ENCODE peak calls at places on chromosomes 7 and 10, in five cellular contexts. One of them, this sample, is unnamed.

GRCh38 chr10:124130198-124130597 is 36.8 kb upstream of the CHST15 start:
- DNase-seq in uterus: no peak
- DNase-seq in heart right ventricle: no peak
- DNase-seq in HCT116: no peak
- DNase-seq in SK-N-SH: no peak
- DNase-seq in this sample: no peak

GRCh38 chr7:157481389-157481788 is 144.6 kb downstream of the DNAJB6 start:
- DNase-seq in SK-N-SH: no peak
- DNase-seq in HCT116: no peak
- DNase-seq in uterus: no peak
- DNase-seq in heart right ventricle: no peak
- DNase-seq in this sample: no peak

GRCh38 chr7:108002726-108003590 is at the start of gene LAMB1:
- DNase-seq in SK-N-SH: peak
- DNase-seq in HCT116: no peak
- DNase-seq in heart right ventricle: peak
- DNase-seq in uterus: peak
- DNase-seq in this sample: peak

GRCh38 chr10:72663971-72664370 is 28.0 kb upstream of the MCU start:
- DNase-seq in heart right ventricle: no peak
- DNase-seq in uterus: no peak
- DNase-seq in HCT116: no peak
- DNase-seq in SK-N-SH: no peak
- DNase-seq in this sample: no peak

GRCh38 chr7:21960922-21961321 is 15.2 kb upstream of the CDCA7L start:
- DNase-seq in heart right ventricle: no peak
- DNase-seq in SK-N-SH: no peak
- DNase-seq in uterus: no peak
- DNase-seq in HCT116: no peak
- DNase-seq in this sample: no peak

GRCh38 chr7:27154901-27155815 is 1.3 kb downstream of the HOXA7 start:
- DNase-seq in uterus: peak
- DNase-seq in heart right ventricle: no peak
- DNase-seq in HCT116: no peak
- DNase-seq in SK-N-SH: no peak
- DNase-seq in this sample: no peak

GRCh38 chr7:128045766-128046165 is 14.5 kb upstream of the LRRC4 start:
- DNase-seq in SK-N-SH: no peak
- DNase-seq in heart right ventricle: no peak
- DNase-seq in uterus: no peak
- DNase-seq in HCT116: no peak
- DNase-seq in this sample: no peak

GRCh38 chr10:55266797-55267196 is 465.8 kb upstream of the PCDH15 start:
- DNase-seq in SK-N-SH: no peak
- DNase-seq in HCT116: no peak
- DNase-seq in uterus: no peak
- DNase-seq in heart right ventricle: no peak
- DNase-seq in this sample: no peak

GRCh38 chr10:72171175-72171630 is 44.6 kb upstream of the ANAPC16 start:
- DNase-seq in SK-N-SH: no peak
- DNase-seq in heart right ventricle: no peak
- DNase-seq in HCT116: peak
- DNase-seq in uterus: no peak
- DNase-seq in this sample: peak

GRCh38 chr7:17408245-17408903 is 109.9 kb downstream of the AHR start:
- DNase-seq in heart right ventricle: peak
- DNase-seq in HCT116: peak
- DNase-seq in SK-N-SH: no peak
- DNase-seq in uterus: no peak
- DNase-seq in this sample: peak

GRCh38 chr7:83984076-83984475 is 210.5 kb downstream of the SEMA3A start:
- DNase-seq in heart right ventricle: no peak
- DNase-seq in uterus: no peak
- DNase-seq in SK-N-SH: no peak
- DNase-seq in HCT116: no peak
- DNase-seq in this sample: no peak

GRCh38 chr7:105389090-105389650 is 449 bp upstream of the SRPK2 start:
- DNase-seq in SK-N-SH: no peak
- DNase-seq in heart right ventricle: peak
- DNase-seq in uterus: peak
- DNase-seq in HCT116: peak
- DNase-seq in this sample: peak

GRCh38 chr10:77445562-77445961 is 192.0 kb downstream of the KCNMA1 start:
- DNase-seq in uterus: no peak
- DNase-seq in HCT116: no peak
- DNase-seq in heart right ventricle: no peak
- DNase-seq in SK-N-SH: no peak
- DNase-seq in this sample: no peak

GRCh38 chr7:148847815-148848726 is 36.0 kb downstream of the EZH2 start:
- DNase-seq in heart right ventricle: no peak
- DNase-seq in SK-N-SH: peak
- DNase-seq in HCT116: no peak
- DNase-seq in uterus: no peak
- DNase-seq in this sample: no peak

GRCh38 chr7:106126170-106126938 is 14.2 kb upstream of the SYPL1 start:
- DNase-seq in SK-N-SH: no peak
- DNase-seq in heart right ventricle: peak
- DNase-seq in uterus: no peak
- DNase-seq in HCT116: no peak
- DNase-seq in this sample: peak

GRCh38 chr7:93949468-93949867 is 27.9 kb downstream of the GNG11 start:
- DNase-seq in uterus: no peak
- DNase-seq in SK-N-SH: peak
- DNase-seq in heart right ventricle: no peak
- DNase-seq in HCT116: no peak
- DNase-seq in this sample: peak

GRCh38 chr7:18895456-18895855 is 222.0 kb downstream of the TWIST1 start:
- DNase-seq in heart right ventricle: no peak
- DNase-seq in uterus: no peak
- DNase-seq in SK-N-SH: no peak
- DNase-seq in HCT116: peak
- DNase-seq in this sample: no peak

GRCh38 chr10:132592790-132593788 is 55.5 kb downstream of the INPP5A start:
- DNase-seq in uterus: no peak
- DNase-seq in SK-N-SH: no peak
- DNase-seq in heart right ventricle: no peak
- DNase-seq in HCT116: no peak
- DNase-seq in this sample: no peak

GRCh38 chr10:84205049-84205852 is 10.9 kb downstream of the CDHR1 start:
- DNase-seq in uterus: no peak
- DNase-seq in heart right ventricle: peak
- DNase-seq in SK-N-SH: peak
- DNase-seq in HCT116: peak
- DNase-seq in this sample: no peak

GRCh38 chr10:132890301-132890700 is 52.1 kb downstream of the CFAP46 start:
- DNase-seq in HCT116: no peak
- DNase-seq in uterus: peak
- DNase-seq in SK-N-SH: no peak
- DNase-seq in heart right ventricle: no peak
- DNase-seq in this sample: no peak

GRCh38 chr7:2802504-2803341 is 41.4 kb downstream of the GNA12 start:
- DNase-seq in uterus: no peak
- DNase-seq in HCT116: no peak
- DNase-seq in SK-N-SH: no peak
- DNase-seq in heart right ventricle: no peak
- DNase-seq in this sample: no peak
- H3K27ac ChIP-seq in uterus: peak
- H3K27ac ChIP-seq in HCT116: no peak
- H3K27ac ChIP-seq in SK-N-SH: peak
- H3K27ac ChIP-seq in heart right ventricle: peak
- H3K27ac ChIP-seq in this sample: peak

DNA sequence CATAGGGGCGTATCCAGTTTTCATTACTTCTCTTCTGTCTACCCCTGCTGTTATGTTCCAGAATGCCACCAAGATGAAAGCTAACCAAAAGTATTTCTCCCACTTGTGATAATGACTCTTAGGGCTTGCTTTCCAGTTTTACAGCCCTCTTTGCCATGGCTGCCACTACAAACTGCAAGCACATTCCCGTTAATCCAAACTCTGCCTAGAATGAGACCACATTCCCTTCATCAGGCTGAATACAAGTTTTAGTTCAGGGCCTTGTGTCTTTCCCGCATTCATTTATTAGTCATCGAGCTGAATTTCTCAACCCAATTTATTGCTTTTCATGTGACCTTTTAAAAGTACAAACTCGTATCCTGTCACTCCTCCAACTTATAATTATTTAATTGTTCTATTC is 23.5 kb upstream of the CD36 start:
- DNase-seq in uterus: no peak
- DNase-seq in heart right ventricle: no peak
- DNase-seq in HCT116: no peak
- DNase-seq in SK-N-SH: no peak
- DNase-seq in this sample: no peak
- H3K27ac ChIP-seq in uterus: no peak
- H3K27ac ChIP-seq in heart right ventricle: peak
- H3K27ac ChIP-seq in HCT116: peak
- H3K27ac ChIP-seq in SK-N-SH: no peak
- H3K27ac ChIP-seq in this sample: no peak

GRCh38 chr7:2008101-2008935 is 224.4 kb downstream of the MAD1L1 start:
- DNase-seq in SK-N-SH: no peak
- DNase-seq in HCT116: no peak
- DNase-seq in uterus: no peak
- DNase-seq in heart right ventricle: no peak
- DNase-seq in this sample: no peak

GRCh38 chr7:2010101-2010500 is 222.6 kb downstream of the MAD1L1 start:
- DNase-seq in uterus: no peak
- DNase-seq in heart right ventricle: no peak
- DNase-seq in HCT116: no peak
- DNase-seq in SK-N-SH: peak
- DNase-seq in this sample: no peak

GRCh38 chr7:2007526-2007925 is 225.2 kb downstream of the MAD1L1 start:
- DNase-seq in heart right ventricle: no peak
- DNase-seq in uterus: peak
- DNase-seq in HCT116: no peak
- DNase-seq in SK-N-SH: no peak
- DNase-seq in this sample: no peak

GRCh38 chr7:2009541-2010001 is 223.2 kb downstream of the MAD1L1 start:
- DNase-seq in SK-N-SH: peak
- DNase-seq in HCT116: no peak
- DNase-seq in heart right ventricle: peak
- DNase-seq in uterus: no peak
- DNase-seq in this sample: no peak

GRCh38 chr7:2008936-2009540 is 223.7 kb downstream of the MAD1L1 start:
- DNase-seq in SK-N-SH: peak
- DNase-seq in heart right ventricle: peak
- DNase-seq in uterus: no peak
- DNase-seq in HCT116: no peak
- DNase-seq in this sample: no peak
- H3K27ac ChIP-seq in SK-N-SH: no peak
- H3K27ac ChIP-seq in heart right ventricle: peak
- H3K27ac ChIP-seq in uterus: no peak
- H3K27ac ChIP-seq in HCT116: no peak
- H3K27ac ChIP-seq in this sample: no peak

GRCh38 chr7:932651-932975 is 21.9 kb downstream of the ADAP1 start:
- DNase-seq in uterus: no peak
- DNase-seq in SK-N-SH: no peak
- DNase-seq in HCT116: no peak
- DNase-seq in heart right ventricle: no peak
- DNase-seq in this sample: no peak

GRCh38 chr7:931871-932650 is 22.4 kb downstream of the ADAP1 start:
- DNase-seq in heart right ventricle: no peak
- DNase-seq in HCT116: no peak
- DNase-seq in SK-N-SH: no peak
- DNase-seq in uterus: no peak
- DNase-seq in this sample: no peak

GRCh38 chr7:929311-929711 is 25.2 kb downstream of the ADAP1 start:
- DNase-seq in heart right ventricle: no peak
- DNase-seq in SK-N-SH: no peak
- DNase-seq in uterus: peak
- DNase-seq in HCT116: no peak
- DNase-seq in this sample: no peak

GRCh38 chr7:934469-935320 is 19.8 kb downstream of the ADAP1 start:
- DNase-seq in heart right ventricle: no peak
- DNase-seq in uterus: no peak
- DNase-seq in SK-N-SH: no peak
- DNase-seq in HCT116: no peak
- DNase-seq in this sample: no peak

GRCh38 chr7:930975-931758 is 23.3 kb downstream of the ADAP1 start:
- DNase-seq in uterus: no peak
- DNase-seq in heart right ventricle: no peak
- DNase-seq in HCT116: no peak
- DNase-seq in SK-N-SH: no peak
- DNase-seq in this sample: no peak
- H3K27ac ChIP-seq in uterus: no peak
- H3K27ac ChIP-seq in heart right ventricle: no peak
- H3K27ac ChIP-seq in HCT116: no peak
- H3K27ac ChIP-seq in SK-N-SH: no peak
- H3K27ac ChIP-seq in this sample: no peak

DNA sequence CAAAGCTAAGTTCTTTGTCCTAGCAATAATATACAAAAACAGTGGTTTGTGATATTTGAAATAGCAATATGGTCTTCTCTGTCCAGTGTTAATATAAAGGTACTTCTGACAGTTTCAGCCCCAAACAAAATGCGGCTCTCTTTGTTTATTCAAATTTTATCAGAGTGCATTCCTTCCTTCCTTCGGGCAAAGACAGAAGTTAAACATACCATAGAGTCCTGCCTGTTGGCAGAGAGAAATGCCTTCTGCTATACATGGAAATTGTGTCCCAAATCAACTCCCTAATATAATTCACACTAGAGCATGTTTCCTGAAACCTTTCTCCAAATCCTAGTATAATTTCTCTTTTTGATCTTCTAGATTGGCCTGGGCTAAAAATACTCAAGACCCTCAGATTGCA is 21.2 kb upstream of the ATE1 start:
- DNase-seq in HCT116: no peak
- DNase-seq in heart right ventricle: no peak
- DNase-seq in uterus: no peak
- DNase-seq in SK-N-SH: no peak
- DNase-seq in this sample: no peak
- H3K27ac ChIP-seq in HCT116: no peak
- H3K27ac ChIP-seq in heart right ventricle: no peak
- H3K27ac ChIP-seq in uterus: no peak
- H3K27ac ChIP-seq in SK-N-SH: no peak
- H3K27ac ChIP-seq in this sample: no peak